ENCODE peak calls at places on chromosomes 3 and 15, in six cellular contexts. T, F, Z, X, U and J are unnamed samples.

GRCh38 chr3:65433480-65433879 is 605.2 kb downstream of the MAGI1 start:
- DNase-seq in X (no peak), U (no peak), T (no peak), F (no peak), Z (no peak), J (no peak)

GRCh38 chr3:21697707-21698106 is 53.3 kb downstream of the ZNF385D start:
- DNase-seq in X (no peak), Z (no peak), T (no peak), U (no peak), F (no peak), J (no peak)

GRCh38 chr15:76336254-76337046 is at the start of gene ISL2:
- DNase-seq in T (peak), U (peak), Z (peak), F (peak), X (no peak), J (peak)

GRCh38 chr15:51103330-51103729 is 8.6 kb upstream of the TNFAIP8L3 start:
- DNase-seq in Z (peak), X (no peak), F (no peak), T (no peak), U (peak), J (peak)

GRCh38 chr3:45760878-45761711 is 35.2 kb downstream of the SLC6A20 start:
- DNase-seq in T (peak), Z (peak), F (peak), U (peak), X (no peak), J (peak)

GRCh38 chr3:127206154-127206553 is 13.2 kb downstream of the PRR23E start:
- DNase-seq in U (no peak), X (no peak), F (no peak), Z (no peak), T (no peak), J (no peak)

GRCh38 chr15:74135041-74135565 is 4.7 kb downstream of the ISLR2 start:
- DNase-seq in F (no peak), Z (no peak), U (no peak), X (no peak), T (no peak), J (no peak)

GRCh38 chr3:105997800-105998526 is 129.2 kb upstream of the CBLB start:
- DNase-seq in U (peak), X (peak), F (peak), Z (peak), T (peak), J (peak)

GRCh38 chr3:16516695-16517481 is 3.4 kb upstream of the RFTN1 start:
- DNase-seq in F (peak), T (peak), Z (no peak), U (peak), X (peak), J (peak)

GRCh38 chr15:59764775-59765174 is 75.7 kb upstream of the BNIP2 start:
- DNase-seq in Z (no peak), F (peak), U (no peak), T (no peak), X (no peak), J (no peak)

GRCh38 chr3:11273945-11274344 is 1.7 kb downstream of the ATG7 start:
- DNase-seq in Z (no peak), X (peak), U (no peak), T (no peak), F (no peak), J (no peak)

GRCh38 chr3:42683875-42684593 is 1.3 kb upstream of the KLHL40 start:
- DNase-seq in X (peak), U (peak), Z (peak), T (peak), F (peak), J (peak)

GRCh38 chr3:37902674-37903073 is 41.0 kb downstream of the CTDSPL start:
- DNase-seq in T (no peak), Z (no peak), F (no peak), U (no peak), X (no peak), J (no peak)

GRCh38 chr3:59818033-59818936 is 768.5 kb upstream of the CFAP20DC start:
- DNase-seq in T (peak), U (peak), X (peak), Z (peak), F (peak), J (peak)

GRCh38 chr3:20511863-20512262 is 325.9 kb upstream of the SGO1 start:
- DNase-seq in T (peak), F (peak), U (peak), X (no peak), Z (peak), J (peak)
- TF ChIP-seq CTCF in T (peak), F (peak), U (peak), X (no peak), Z (peak), J (peak)

GRCh38 chr15:92385096-92385495 is 8.6 kb upstream of the ST8SIA2 start:
- DNase-seq in X (no peak), F (peak), T (no peak), U (peak), Z (peak), J (no peak)

GRCh38 chr15:92384391-92384790 is 9.3 kb upstream of the ST8SIA2 start:
- DNase-seq in F (no peak), T (no peak), Z (no peak), U (peak), X (no peak), J (no peak)

DNA sequence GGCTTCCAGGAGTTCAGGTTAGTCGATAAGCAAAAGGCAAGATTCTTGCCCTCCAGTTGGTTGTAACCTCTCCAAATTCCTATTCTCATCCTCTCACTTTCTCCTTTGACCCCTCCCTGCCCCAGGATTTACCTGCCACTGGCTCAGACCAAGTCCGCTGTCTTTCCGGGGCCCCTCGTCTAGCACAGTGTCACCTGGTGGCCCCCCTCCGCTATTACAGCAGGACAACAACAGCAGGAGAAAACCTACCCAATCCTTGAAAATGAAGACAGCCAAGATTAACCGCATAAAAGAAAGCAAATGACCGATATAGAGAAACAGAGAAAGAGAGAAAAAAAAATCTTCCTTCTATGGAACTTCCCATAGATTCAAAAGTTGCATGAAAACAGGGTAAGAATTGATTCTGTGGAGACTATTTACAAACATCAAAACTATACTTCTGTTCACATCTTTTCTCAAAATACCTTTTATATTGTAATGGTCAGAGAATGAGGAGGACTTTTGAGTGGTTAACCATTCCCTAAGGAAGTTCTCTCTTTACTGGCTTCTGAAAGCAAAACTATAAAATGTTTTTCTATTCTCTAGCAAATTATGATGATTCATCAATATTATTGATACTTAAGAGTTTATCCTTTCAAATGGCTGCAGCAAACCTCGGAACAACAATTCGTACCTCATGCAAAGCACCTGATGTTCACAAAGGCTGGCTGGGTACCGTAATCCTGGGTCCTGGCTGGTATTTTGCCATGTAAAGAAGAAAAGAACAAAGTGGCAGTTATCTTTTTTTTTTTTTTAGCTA is 10.0 kb upstream of the ST8SIA2 start:
- DNase-seq in U (peak), F (peak), X (no peak), Z (no peak), T (peak), J (no peak)
- TF ChIP-seq CTCF in U (peak), F (peak), X (no peak), Z (peak), T (peak), J (peak)

GRCh38 chr15:42986693-42987342 is 66.2 kb upstream of the TTBK2 start:
- DNase-seq in T (no peak), Z (no peak), F (no peak), U (no peak), X (no peak), J (no peak)

GRCh38 chr15:42984534-42985034 is 64.0 kb upstream of the TTBK2 start:
- DNase-seq in U (no peak), X (no peak), F (no peak), T (no peak), Z (no peak), J (no peak)
- TF ChIP-seq CTCF in U (no peak), X (no peak), F (no peak), T (no peak), Z (no peak), J (peak)

GRCh38 chr3:27729325-27729724 is 7.2 kb upstream of the EOMES start:
- DNase-seq in Z (no peak), T (no peak), F (no peak), U (no peak), X (no peak), J (no peak)

GRCh38 chr3:27726240-27726639 is 4.1 kb upstream of the EOMES start:
- DNase-seq in T (no peak), Z (no peak), F (no peak), U (no peak), X (no peak), J (no peak)

GRCh38 chr3:27729748-27730611 is 7.9 kb upstream of the EOMES start:
- DNase-seq in U (no peak), Z (no peak), T (no peak), F (no peak), X (no peak), J (no peak)

GRCh38 chr3:27730774-27731659 is 8.9 kb upstream of the EOMES start:
- DNase-seq in Z (no peak), F (no peak), X (no peak), T (no peak), U (no peak), J (no peak)

GRCh38 chr3:27728195-27729087 is 6.3 kb upstream of the EOMES start:
- DNase-seq in T (peak), X (no peak), F (no peak), Z (no peak), U (no peak), J (no peak)
- TF ChIP-seq CTCF in T (no peak), X (no peak), F (no peak), Z (peak), U (no peak), J (peak)

DNA sequence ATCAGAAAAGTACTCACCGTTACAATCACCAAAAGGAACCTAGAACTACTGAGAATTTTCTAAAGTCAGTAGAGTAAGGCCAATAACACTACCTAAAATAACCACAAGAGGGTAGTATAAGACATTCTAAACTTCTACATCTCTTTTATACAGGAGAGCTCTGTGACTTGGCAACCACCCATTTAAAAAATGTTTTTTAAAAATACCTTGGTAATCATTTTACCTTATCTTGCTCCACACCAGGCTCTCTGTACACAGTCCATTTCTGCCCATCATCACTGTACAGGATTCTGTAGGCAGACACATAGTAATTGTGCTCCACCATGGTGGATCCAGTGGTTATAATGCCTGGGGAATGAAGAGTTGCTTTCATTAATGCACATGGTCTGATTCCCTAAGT is 54.4 kb downstream of the ST3GAL6 start:
- DNase-seq in U (peak), X (no peak), Z (no peak), T (no peak), F (peak), J (peak)
- TF ChIP-seq CTCF in U (peak), X (no peak), Z (peak), T (peak), F (peak), J (peak)

DNA sequence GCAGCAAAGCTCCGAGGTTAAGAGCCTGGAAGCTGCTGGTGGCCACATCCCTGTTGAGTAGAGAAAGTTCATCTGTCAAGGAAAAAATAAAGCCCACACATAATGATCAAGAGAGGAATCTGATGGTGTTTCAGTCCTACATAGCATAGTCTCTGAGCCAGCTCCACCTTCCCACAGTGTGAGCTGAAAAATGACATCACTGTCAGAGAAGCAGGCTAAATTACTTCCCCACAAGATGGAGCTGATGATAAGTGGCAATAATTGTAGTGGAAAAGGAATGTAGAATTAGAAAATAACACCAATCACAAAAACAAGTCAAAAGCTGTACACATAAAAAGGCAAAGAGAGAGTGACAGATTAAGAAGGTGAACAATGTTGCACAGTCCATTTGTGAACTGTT is 84.5 kb downstream of the AQP9 start:
- DNase-seq in Z (no peak), T (no peak), X (no peak), U (peak), F (no peak), J (no peak)
- TF ChIP-seq CTCF in Z (no peak), T (no peak), X (no peak), U (peak), F (no peak), J (no peak)

DNA sequence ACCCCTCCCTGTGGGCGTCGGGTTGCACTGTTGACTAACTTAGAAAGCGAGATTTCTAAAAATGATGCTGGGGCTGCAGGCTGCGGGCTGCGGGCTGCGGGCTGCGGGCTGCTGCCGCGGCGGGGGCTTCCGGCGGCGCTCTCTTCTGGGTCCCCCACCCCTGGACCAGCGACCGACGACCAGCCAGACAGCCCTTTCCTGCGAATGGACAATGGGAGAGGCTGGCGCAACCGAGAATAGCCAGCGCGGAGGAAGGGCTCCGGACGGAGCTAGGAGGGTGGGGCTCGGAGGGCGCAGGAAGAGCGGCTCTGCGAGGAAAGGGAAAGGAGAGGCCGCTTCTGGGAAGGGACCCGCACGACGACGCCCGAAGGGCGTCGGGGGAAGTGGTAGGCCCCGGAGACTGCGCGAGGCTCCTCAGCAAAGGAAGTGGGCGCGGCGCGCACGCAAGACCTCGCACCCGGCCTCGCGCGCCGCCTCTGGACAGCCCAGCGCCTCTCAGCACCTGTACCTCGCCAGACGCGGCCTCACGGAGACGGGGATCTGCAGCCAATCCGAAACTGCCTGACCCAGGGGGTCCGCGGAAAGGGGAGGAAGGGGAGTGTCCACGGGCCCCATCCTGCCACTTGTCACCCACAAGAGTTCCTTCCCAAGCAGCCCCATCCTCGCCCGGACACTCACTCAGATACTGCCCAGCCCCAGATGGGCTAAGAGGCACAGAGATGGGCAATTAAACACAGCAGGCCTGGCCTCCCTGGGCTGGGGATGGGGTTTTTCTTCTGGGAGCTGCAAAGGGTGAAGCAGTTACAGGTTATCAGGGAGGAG is 70.7 kb downstream of the SLC12A8 start:
- DNase-seq in F (no peak), U (peak), X (no peak), Z (no peak), T (no peak), J (no peak)
- TF ChIP-seq CTCF in F (no peak), U (peak), X (no peak), Z (peak), T (no peak), J (peak)

GRCh38 chr15:27677951-27678350 is 421.2 kb downstream of the OCA2 start:
- DNase-seq in F (no peak), Z (no peak), X (no peak), T (no peak), U (no peak), J (no peak)

GRCh38 chr15:27683126-27683525 is 416.0 kb downstream of the OCA2 start:
- DNase-seq in U (no peak), F (no peak), X (no peak), T (no peak), Z (no peak), J (no peak)

GRCh38 chr15:27679203-27679602 is 419.9 kb downstream of the OCA2 start:
- DNase-seq in F (no peak), Z (no peak), X (no peak), U (no peak), T (no peak), J (no peak)

GRCh38 chr15:27679621-27680521 is 419.2 kb downstream of the OCA2 start:
- DNase-seq in Z (no peak), U (no peak), F (no peak), X (no peak), T (no peak), J (no peak)

DNA sequence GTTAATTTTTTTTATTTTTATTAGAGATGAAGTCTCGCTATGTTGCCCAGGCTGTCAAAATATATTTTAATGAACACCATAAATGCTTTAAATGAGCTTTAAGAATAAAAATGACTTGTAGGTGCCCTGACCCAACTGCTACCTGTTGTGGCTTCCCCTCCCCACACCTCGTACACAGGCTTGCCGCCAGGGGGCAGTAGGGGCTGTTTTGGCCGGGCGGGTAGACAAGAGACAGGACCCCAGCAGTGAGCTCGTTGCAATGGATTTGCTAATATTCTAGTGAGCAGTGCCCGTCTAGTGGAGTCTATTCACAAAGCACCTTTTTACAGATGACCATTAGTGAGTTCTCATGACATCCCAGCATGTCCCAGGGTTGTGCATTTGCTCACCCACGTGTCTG is 418.1 kb downstream of the OCA2 start:
- DNase-seq in U (no peak), T (no peak), X (no peak), Z (no peak), F (peak), J (no peak)
- TF ChIP-seq CTCF in U (no peak), T (no peak), X (no peak), Z (peak), F (no peak), J (no peak)

DNA sequence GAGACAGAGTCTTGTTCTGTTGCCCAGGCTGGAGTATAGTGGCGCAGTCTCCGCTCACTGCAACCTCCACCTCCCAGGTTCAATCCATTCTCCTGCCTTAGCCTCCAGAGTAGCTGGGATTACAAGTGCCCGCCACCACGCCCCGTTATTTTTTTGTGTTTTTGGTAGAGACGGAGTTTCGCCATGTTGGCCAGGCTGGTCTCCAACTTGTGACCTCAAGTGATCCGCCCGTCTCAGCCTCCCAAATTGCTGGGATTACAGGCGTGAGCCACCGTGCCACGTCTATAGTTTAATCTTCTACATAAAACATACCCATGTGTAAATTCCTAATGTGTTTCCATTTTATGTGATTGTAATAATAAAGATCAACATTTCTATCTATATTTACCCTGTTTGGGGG is 1.7 kb downstream of the GALK2 start:
- DNase-seq in T (no peak), X (no peak), F (no peak), Z (no peak), U (no peak), J (no peak)
- TF ChIP-seq CTCF in T (no peak), X (no peak), F (no peak), Z (no peak), U (no peak), J (no peak)

GRCh38 chr3:167606836-167607235 is 46.9 kb downstream of the WDR49 start:
- DNase-seq in U (no peak), F (no peak), T (no peak), Z (no peak), X (no peak), J (no peak)
- TF ChIP-seq CTCF in U (no peak), F (no peak), T (no peak), Z (no peak), X (no peak), J (no peak)